ENCODE peak calls at places on chromosomes 7 and 10, in ten cellular contexts. One of them, this sample, is unnamed. For H3K4me1, the result is how much of the 10 kb centered on the place peaks cover.

GRCh38 chr10:92303096-92303495 is 12.1 kb downstream of the MARCHF5 start:
- DNase-seq in pancreas: no peak
- DNase-seq in lung: no peak
- DNase-seq in neural progenitor cell: no peak
- DNase-seq in IMR-90: no peak
- DNase-seq in mucosa of descending colon: no peak
- DNase-seq in CD4-positive, alpha-beta memory T cell: no peak
- DNase-seq in cardiac muscle cell: no peak
- DNase-seq in Peyer's patch: no peak
- DNase-seq in testis: no peak
- DNase-seq in this sample: no peak

GRCh38 chr10:32077896-32078295 is 21.7 kb upstream of the KIF5B start:
- DNase-seq in Peyer's patch: no peak
- DNase-seq in mucosa of descending colon: no peak
- DNase-seq in cardiac muscle cell: no peak
- DNase-seq in IMR-90: peak
- DNase-seq in testis: no peak
- DNase-seq in pancreas: no peak
- DNase-seq in lung: no peak
- DNase-seq in neural progenitor cell: no peak
- DNase-seq in CD4-positive, alpha-beta memory T cell: no peak
- DNase-seq in this sample: no peak

GRCh38 chr7:21959387-21959776 is 13.7 kb upstream of the CDCA7L start:
- DNase-seq in lung: no peak
- DNase-seq in neural progenitor cell: no peak
- DNase-seq in cardiac muscle cell: no peak
- DNase-seq in pancreas: no peak
- DNase-seq in IMR-90: no peak
- DNase-seq in Peyer's patch: no peak
- DNase-seq in testis: no peak
- DNase-seq in CD4-positive, alpha-beta memory T cell: no peak
- DNase-seq in mucosa of descending colon: no peak
- DNase-seq in this sample: no peak

GRCh38 chr7:73557397-73558257 is at the start of gene BCL7B:
- DNase-seq in CD4-positive, alpha-beta memory T cell: peak
- DNase-seq in pancreas: peak
- DNase-seq in Peyer's patch: peak
- DNase-seq in neural progenitor cell: peak
- DNase-seq in mucosa of descending colon: peak
- DNase-seq in IMR-90: peak
- DNase-seq in testis: peak
- DNase-seq in lung: peak
- DNase-seq in cardiac muscle cell: peak
- DNase-seq in this sample: peak

GRCh38 chr7:23184709-23185354 is 3.0 kb downstream of the NUP42 start:
- DNase-seq in pancreas: no peak
- DNase-seq in IMR-90: peak
- DNase-seq in neural progenitor cell: peak
- DNase-seq in CD4-positive, alpha-beta memory T cell: no peak
- DNase-seq in cardiac muscle cell: peak
- DNase-seq in mucosa of descending colon: no peak
- DNase-seq in Peyer's patch: no peak
- DNase-seq in lung: no peak
- DNase-seq in testis: peak
- DNase-seq in this sample: no peak

GRCh38 chr7:91043181-91043580 is 221.1 kb upstream of the FZD1 start:
- DNase-seq in IMR-90: no peak
- DNase-seq in CD4-positive, alpha-beta memory T cell: no peak
- DNase-seq in lung: no peak
- DNase-seq in neural progenitor cell: no peak
- DNase-seq in cardiac muscle cell: no peak
- DNase-seq in testis: no peak
- DNase-seq in pancreas: no peak
- DNase-seq in Peyer's patch: no peak
- DNase-seq in mucosa of descending colon: no peak
- DNase-seq in this sample: no peak

GRCh38 chr10:71837085-71837827 is 13.8 kb downstream of the PSAP start:
- DNase-seq in CD4-positive, alpha-beta memory T cell: no peak
- DNase-seq in mucosa of descending colon: no peak
- DNase-seq in neural progenitor cell: peak
- DNase-seq in IMR-90: no peak
- DNase-seq in lung: no peak
- DNase-seq in pancreas: no peak
- DNase-seq in Peyer's patch: no peak
- DNase-seq in cardiac muscle cell: peak
- DNase-seq in testis: no peak
- DNase-seq in this sample: no peak

GRCh38 chr7:158057446-158057845 is 530.2 kb downstream of the PTPRN2 start:
- DNase-seq in Peyer's patch: no peak
- DNase-seq in CD4-positive, alpha-beta memory T cell: no peak
- DNase-seq in pancreas: no peak
- DNase-seq in cardiac muscle cell: no peak
- DNase-seq in testis: no peak
- DNase-seq in IMR-90: no peak
- DNase-seq in lung: no peak
- DNase-seq in neural progenitor cell: no peak
- DNase-seq in mucosa of descending colon: no peak
- DNase-seq in this sample: no peak

GRCh38 chr7:101891936-101892640 is 74.7 kb downstream of the CUX1 start:
- DNase-seq in CD4-positive, alpha-beta memory T cell: no peak
- DNase-seq in IMR-90: no peak
- DNase-seq in testis: no peak
- DNase-seq in cardiac muscle cell: no peak
- DNase-seq in pancreas: no peak
- DNase-seq in Peyer's patch: no peak
- DNase-seq in lung: no peak
- DNase-seq in neural progenitor cell: no peak
- DNase-seq in mucosa of descending colon: no peak
- DNase-seq in this sample: no peak

GRCh38 chr10:71204746-71205145 is 7.6 kb upstream of the UNC5B start:
- DNase-seq in testis: no peak
- DNase-seq in CD4-positive, alpha-beta memory T cell: no peak
- DNase-seq in neural progenitor cell: no peak
- DNase-seq in mucosa of descending colon: no peak
- DNase-seq in pancreas: no peak
- DNase-seq in lung: no peak
- DNase-seq in cardiac muscle cell: no peak
- DNase-seq in IMR-90: no peak
- DNase-seq in Peyer's patch: no peak
- DNase-seq in this sample: no peak

GRCh38 chr10:131662851-131663250 is 238.0 kb upstream of the PPP2R2D start:
- DNase-seq in pancreas: no peak
- DNase-seq in Peyer's patch: no peak
- DNase-seq in neural progenitor cell: no peak
- DNase-seq in lung: no peak
- DNase-seq in testis: no peak
- DNase-seq in IMR-90: no peak
- DNase-seq in mucosa of descending colon: no peak
- DNase-seq in cardiac muscle cell: no peak
- DNase-seq in CD4-positive, alpha-beta memory T cell: no peak
- DNase-seq in this sample: no peak

GRCh38 chr10:986137-986825 is 2.0 kb upstream of the GTPBP4 start:
- DNase-seq in cardiac muscle cell: no peak
- DNase-seq in Peyer's patch: no peak
- DNase-seq in lung: peak
- DNase-seq in CD4-positive, alpha-beta memory T cell: no peak
- DNase-seq in testis: no peak
- DNase-seq in pancreas: no peak
- DNase-seq in neural progenitor cell: no peak
- DNase-seq in mucosa of descending colon: no peak
- DNase-seq in IMR-90: peak
- DNase-seq in this sample: no peak

GRCh38 chr7:91164531-91164930 is 99.7 kb upstream of the FZD1 start:
- DNase-seq in lung: no peak
- DNase-seq in IMR-90: no peak
- DNase-seq in pancreas: no peak
- DNase-seq in CD4-positive, alpha-beta memory T cell: no peak
- DNase-seq in mucosa of descending colon: no peak
- DNase-seq in Peyer's patch: no peak
- DNase-seq in testis: no peak
- DNase-seq in neural progenitor cell: no peak
- DNase-seq in cardiac muscle cell: no peak
- DNase-seq in this sample: no peak

DNA sequence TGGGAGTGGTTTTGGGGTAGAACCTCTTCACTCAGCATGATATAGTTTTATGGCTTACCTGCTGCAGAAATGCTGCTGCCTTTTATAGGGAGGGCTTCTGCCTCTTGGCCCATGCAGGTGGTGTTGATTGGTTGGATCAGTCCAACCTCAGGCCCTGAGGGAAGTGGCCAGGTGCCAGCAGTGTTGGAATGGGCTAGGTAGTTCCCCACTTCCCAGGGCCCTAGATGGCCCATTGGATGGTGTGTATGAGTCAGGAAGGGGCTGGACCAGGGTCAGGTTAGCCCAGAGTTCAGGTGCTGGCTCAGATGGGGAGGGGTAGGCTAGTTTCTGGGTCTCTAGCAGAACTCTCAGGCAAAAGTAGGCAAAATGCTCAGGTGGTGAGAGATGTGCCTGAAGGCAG is 455.5 kb downstream of the CCSER2 start:
- DNase-seq in IMR-90: no peak
- DNase-seq in neural progenitor cell: no peak
- DNase-seq in Peyer's patch: no peak
- DNase-seq in cardiac muscle cell: no peak
- DNase-seq in testis: no peak
- DNase-seq in CD4-positive, alpha-beta memory T cell: no peak
- DNase-seq in pancreas: no peak
- DNase-seq in lung: no peak
- DNase-seq in mucosa of descending colon: no peak
- DNase-seq in this sample: no peak
- H3K4me1 ChIP-seq in IMR-90: under half
- H3K4me1 ChIP-seq in neural progenitor cell: under half
- H3K4me1 ChIP-seq in Peyer's patch: under half
- H3K4me1 ChIP-seq in cardiac muscle cell: under half
- H3K4me1 ChIP-seq in testis: under half
- H3K4me1 ChIP-seq in CD4-positive, alpha-beta memory T cell: under half
- H3K4me1 ChIP-seq in pancreas: under half
- H3K4me1 ChIP-seq in lung: under half
- H3K4me1 ChIP-seq in mucosa of descending colon: under half
- H3K4me1 ChIP-seq in this sample: under half

GRCh38 chr10:62243647-62243997 is 25.0 kb downstream of the RTKN2 start:
- DNase-seq in neural progenitor cell: no peak
- DNase-seq in mucosa of descending colon: no peak
- DNase-seq in cardiac muscle cell: no peak
- DNase-seq in IMR-90: no peak
- DNase-seq in Peyer's patch: no peak
- DNase-seq in CD4-positive, alpha-beta memory T cell: no peak
- DNase-seq in lung: no peak
- DNase-seq in testis: no peak
- DNase-seq in pancreas: no peak
- DNase-seq in this sample: no peak

GRCh38 chr10:62239994-62240393 is 28.6 kb downstream of the RTKN2 start:
- DNase-seq in mucosa of descending colon: no peak
- DNase-seq in cardiac muscle cell: no peak
- DNase-seq in IMR-90: no peak
- DNase-seq in pancreas: no peak
- DNase-seq in lung: no peak
- DNase-seq in neural progenitor cell: no peak
- DNase-seq in Peyer's patch: no peak
- DNase-seq in testis: no peak
- DNase-seq in CD4-positive, alpha-beta memory T cell: peak
- DNase-seq in this sample: no peak

GRCh38 chr10:62244785-62245595 is 23.7 kb downstream of the RTKN2 start:
- DNase-seq in mucosa of descending colon: no peak
- DNase-seq in lung: no peak
- DNase-seq in CD4-positive, alpha-beta memory T cell: peak
- DNase-seq in testis: peak
- DNase-seq in Peyer's patch: peak
- DNase-seq in pancreas: no peak
- DNase-seq in cardiac muscle cell: peak
- DNase-seq in IMR-90: peak
- DNase-seq in neural progenitor cell: peak
- DNase-seq in this sample: no peak

GRCh38 chr10:62248465-62248864 is 20.2 kb downstream of the RTKN2 start:
- DNase-seq in Peyer's patch: no peak
- DNase-seq in cardiac muscle cell: no peak
- DNase-seq in CD4-positive, alpha-beta memory T cell: no peak
- DNase-seq in testis: no peak
- DNase-seq in mucosa of descending colon: no peak
- DNase-seq in IMR-90: peak
- DNase-seq in neural progenitor cell: no peak
- DNase-seq in pancreas: no peak
- DNase-seq in lung: no peak
- DNase-seq in this sample: no peak

GRCh38 chr10:62244088-62244487 is 24.6 kb downstream of the RTKN2 start:
- DNase-seq in IMR-90: no peak
- DNase-seq in neural progenitor cell: no peak
- DNase-seq in testis: no peak
- DNase-seq in mucosa of descending colon: no peak
- DNase-seq in lung: no peak
- DNase-seq in pancreas: no peak
- DNase-seq in Peyer's patch: no peak
- DNase-seq in CD4-positive, alpha-beta memory T cell: no peak
- DNase-seq in cardiac muscle cell: no peak
- DNase-seq in this sample: no peak
- H3K4me1 ChIP-seq in IMR-90: under half
- H3K4me1 ChIP-seq in neural progenitor cell: under half
- H3K4me1 ChIP-seq in testis: under half
- H3K4me1 ChIP-seq in mucosa of descending colon: under half
- H3K4me1 ChIP-seq in lung: under half
- H3K4me1 ChIP-seq in pancreas: under half
- H3K4me1 ChIP-seq in Peyer's patch: under half
- H3K4me1 ChIP-seq in CD4-positive, alpha-beta memory T cell: under half
- H3K4me1 ChIP-seq in cardiac muscle cell: under half
- H3K4me1 ChIP-seq in this sample: under half

DNA sequence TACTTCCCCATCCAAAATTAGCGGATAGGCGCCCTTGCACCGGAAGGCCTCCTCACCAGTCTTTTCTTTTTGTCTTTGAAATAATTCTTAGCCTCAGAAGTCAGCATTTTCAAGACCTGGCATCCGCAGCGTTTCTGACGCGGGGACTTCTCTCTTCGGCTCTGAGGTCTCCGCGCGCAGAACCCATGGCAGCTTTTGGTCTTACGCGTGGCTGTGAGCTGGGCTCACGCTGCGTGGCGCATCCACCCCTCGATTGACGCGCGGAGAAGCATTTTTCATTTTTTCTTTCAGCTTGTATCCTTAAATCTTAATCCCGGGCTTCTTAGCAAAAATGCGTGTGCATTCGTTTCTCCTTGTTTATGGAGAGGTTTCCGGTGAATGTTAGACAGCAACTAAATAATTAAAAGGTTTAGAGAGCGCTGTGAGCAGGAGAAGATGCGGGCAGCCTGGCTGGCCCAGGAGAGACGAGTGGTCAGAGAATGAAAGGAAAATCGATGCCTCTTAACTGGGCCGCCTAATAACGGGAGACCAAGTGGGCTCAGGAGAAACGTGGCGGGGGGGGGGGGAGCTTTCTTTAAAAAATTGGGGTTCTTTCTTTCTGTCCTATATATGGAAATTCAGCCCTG is 2.0 kb upstream of the GATA3 start:
- DNase-seq in pancreas: no peak
- DNase-seq in lung: no peak
- DNase-seq in cardiac muscle cell: no peak
- DNase-seq in Peyer's patch: no peak
- DNase-seq in CD4-positive, alpha-beta memory T cell: no peak
- DNase-seq in IMR-90: no peak
- DNase-seq in neural progenitor cell: peak
- DNase-seq in testis: no peak
- DNase-seq in mucosa of descending colon: no peak
- DNase-seq in this sample: no peak
- H3K4me1 ChIP-seq in pancreas: under half
- H3K4me1 ChIP-seq in lung: under half
- H3K4me1 ChIP-seq in cardiac muscle cell: under half
- H3K4me1 ChIP-seq in Peyer's patch: under half
- H3K4me1 ChIP-seq in CD4-positive, alpha-beta memory T cell: half or more
- H3K4me1 ChIP-seq in IMR-90: under half
- H3K4me1 ChIP-seq in neural progenitor cell: half or more
- H3K4me1 ChIP-seq in testis: under half
- H3K4me1 ChIP-seq in mucosa of descending colon: half or more
- H3K4me1 ChIP-seq in this sample: half or more

GRCh38 chr7:132121987-132122386 is 454.3 kb downstream of the PLXNA4 start:
- DNase-seq in pancreas: no peak
- DNase-seq in Peyer's patch: no peak
- DNase-seq in lung: no peak
- DNase-seq in cardiac muscle cell: no peak
- DNase-seq in IMR-90: no peak
- DNase-seq in mucosa of descending colon: no peak
- DNase-seq in testis: no peak
- DNase-seq in CD4-positive, alpha-beta memory T cell: no peak
- DNase-seq in neural progenitor cell: no peak
- DNase-seq in this sample: no peak
- H3K4me1 ChIP-seq in pancreas: under half
- H3K4me1 ChIP-seq in Peyer's patch: under half
- H3K4me1 ChIP-seq in lung: under half
- H3K4me1 ChIP-seq in cardiac muscle cell: under half
- H3K4me1 ChIP-seq in IMR-90: under half
- H3K4me1 ChIP-seq in mucosa of descending colon: under half
- H3K4me1 ChIP-seq in testis: under half
- H3K4me1 ChIP-seq in CD4-positive, alpha-beta memory T cell: under half
- H3K4me1 ChIP-seq in neural progenitor cell: under half
- H3K4me1 ChIP-seq in this sample: under half